ENCODE peak calls at places on chromosome 1, in four cellular contexts. Y is neural progenitor cell, G is neuronal stem cell, X is hepatocyte. Z is an unnamed sample.

GRCh38 chr1:63330331-63330916 is 8.1 kb downstream of the FOXD3 start:
- DNase-seq in G (no peak), Y (peak; percentile 69), X (no peak), Z (no peak)

GRCh38 chr1:33908344-33908956 is 44.6 kb downstream of the HMGB4 start:
- DNase-seq in Y (no peak), X (no peak), G (no peak), Z (no peak)

GRCh38 chr1:118960567-118961136 is 27.5 kb downstream of the TBX15 start:
- DNase-seq in X (peak; percentile 89), G (no peak), Y (no peak), Z (peak; percentile 98)

GRCh38 chr1:28241633-28242241 is 5.8 kb downstream of the ATP5IF1 start:
- DNase-seq in X (no peak), Y (no peak), G (no peak), Z (no peak)

GRCh38 chr1:158039380-158039779 is 45.9 kb downstream of the KIRREL1 start:
- DNase-seq in Y (no peak), X (no peak), G (no peak), Z (no peak)

GRCh38 chr1:10283318-10283984 is 73.1 kb downstream of the KIF1B start:
- DNase-seq in Y (no peak), X (no peak), G (no peak), Z (no peak)

GRCh38 chr1:68093737-68094136 is 43.3 kb upstream of the DIRAS3 start:
- DNase-seq in X (no peak), Y (no peak), G (no peak), Z (peak; percentile 48)

GRCh38 chr1:161791889-161792655 is 26.0 kb downstream of the ATF6 start:
- DNase-seq in G (no peak), Y (no peak), X (no peak), Z (no peak)

GRCh38 chr1:12610305-12610935 is 7.6 kb downstream of the DHRS3 start:
- DNase-seq in X (no peak), G (no peak), Y (no peak), Z (no peak)

GRCh38 chr1:167059045-167059728 is 31.0 kb downstream of the GPA33 start:
- DNase-seq in G (peak; percentile 82), Y (peak; percentile 80), X (peak; percentile 77), Z (peak; percentile 56)

GRCh38 chr1:25675729-25676476 is 59.3 kb downstream of the MAN1C1 start:
- DNase-seq in Y (no peak), X (no peak), G (no peak), Z (peak; percentile 65)

GRCh38 chr1:44049839-44050238 is 18.6 kb upstream of the SLC6A9 start:
- DNase-seq in X (no peak), Y (no peak), G (no peak), Z (no peak)

GRCh38 chr1:74426208-74426932 is 86.0 kb downstream of the LRRC53 start:
- DNase-seq in Y (no peak), X (peak; percentile 17), G (no peak), Z (no peak)

GRCh38 chr1:154478639-154479038 is 23.4 kb upstream of the TDRD10 start:
- DNase-seq in Y (no peak), X (peak; percentile 37), G (no peak), Z (peak; percentile 63)

GRCh38 chr1:54355931-54356679 is 50.1 kb downstream of the SSBP3 start:
- DNase-seq in X (peak; percentile 60), Y (peak; percentile 66), G (no peak), Z (peak; percentile 64)

GRCh38 chr1:36654586-36654985 is 171.9 kb upstream of the CSF3R start:
- DNase-seq in Y (no peak), X (no peak), G (no peak), Z (no peak)

GRCh38 chr1:36657826-36658225 is 175.1 kb upstream of the CSF3R start:
- DNase-seq in Y (no peak), G (no peak), X (no peak), Z (no peak)

GRCh38 chr1:36653850-36654249 is 171.1 kb upstream of the CSF3R start:
- DNase-seq in G (no peak), X (no peak), Y (no peak), Z (no peak)

GRCh38 chr1:36656838-36657237 is 174.1 kb upstream of the CSF3R start:
- DNase-seq in G (no peak), Y (no peak), X (no peak), Z (no peak)

DNA sequence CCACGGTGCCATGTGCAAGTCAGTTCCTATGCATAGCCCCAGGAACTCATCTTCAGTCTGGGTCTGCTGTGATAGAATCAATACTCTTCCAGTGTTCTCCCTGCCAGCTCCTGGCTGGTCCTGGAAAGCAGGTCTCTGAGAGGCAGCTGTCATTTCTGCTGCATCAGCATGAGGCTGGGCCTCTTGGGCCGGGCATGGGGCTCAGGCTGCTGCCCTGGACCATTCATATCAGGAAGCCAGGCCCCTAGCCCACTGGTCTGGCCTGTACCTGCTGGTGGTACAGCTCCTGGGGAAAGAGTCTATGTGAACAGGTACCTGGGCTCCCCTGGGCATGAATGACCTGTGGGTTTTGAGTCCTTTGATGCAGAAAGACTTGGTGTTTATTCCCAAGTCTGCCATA is 173.6 kb upstream of the CSF3R start:
- DNase-seq in X (no peak), G (no peak), Y (no peak), Z (no peak)
- H3K27ac ChIP-seq in X (no peak overlapping the region), G (no peak overlapping the region), Y (no peak overlapping the region), Z (no peak overlapping the region)

DNA sequence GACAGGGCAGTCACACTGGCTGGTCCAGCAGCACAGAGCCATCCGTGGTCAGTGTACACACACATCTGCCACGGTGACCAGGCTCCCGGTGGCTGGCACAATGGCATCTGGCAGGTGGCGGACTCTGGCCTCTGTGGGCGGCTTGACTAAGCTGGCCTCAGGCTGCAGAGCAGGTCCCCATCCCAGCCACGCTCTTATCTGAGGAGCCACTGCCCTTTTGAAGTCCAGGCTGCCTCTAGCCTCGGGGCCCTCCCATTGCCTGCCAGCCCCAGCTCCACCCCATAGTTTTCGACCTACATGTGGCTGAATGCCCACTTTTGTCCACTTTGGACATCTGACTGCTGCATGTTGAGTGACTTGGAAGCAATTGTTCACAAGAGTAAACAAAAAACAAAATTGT is 29.9 kb upstream of the EDN2 start:
- DNase-seq in Y (no peak), G (no peak), X (no peak), Z (peak; percentile 91)
- H3K27ac ChIP-seq in Y (no peak overlapping the region), G (no peak overlapping the region), X (no peak overlapping the region), Z (no peak overlapping the region)

DNA sequence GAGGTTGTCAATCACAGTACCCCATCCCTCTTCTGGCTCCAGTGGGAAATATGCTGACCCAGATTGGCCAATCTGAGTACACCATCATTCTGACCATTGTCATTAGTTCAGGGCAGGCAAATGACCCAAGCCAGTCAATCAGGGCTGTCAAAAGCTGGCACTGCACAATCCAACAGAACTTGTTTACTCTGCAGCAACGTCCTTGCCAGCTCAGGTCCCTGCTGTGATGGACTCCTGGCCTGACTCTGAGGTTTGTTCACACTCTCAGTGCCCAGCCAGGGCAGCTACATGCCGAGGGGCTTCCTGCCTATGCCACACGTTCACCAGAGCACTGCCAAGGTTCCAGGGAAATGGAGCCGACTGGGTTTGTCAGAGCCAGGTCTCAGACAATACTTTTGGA is 14.7 kb upstream of the OVAAL start:
- DNase-seq in G (no peak), Y (no peak), X (no peak), Z (no peak)
- H3K27ac ChIP-seq in G (no peak overlapping the region), Y (no peak overlapping the region), X (no peak overlapping the region), Z (no peak overlapping the region)

GRCh38 chr1:51690285-51690961 is 73.5 kb downstream of the OSBPL9 start:
- DNase-seq in Y (no peak), G (no peak), X (peak; percentile 62), Z (no peak)
- H3K27ac ChIP-seq in Y (no peak overlapping the region), G (no peak overlapping the region), X (peak overlapping the region; percentile 89), Z (no peak overlapping the region)

DNA sequence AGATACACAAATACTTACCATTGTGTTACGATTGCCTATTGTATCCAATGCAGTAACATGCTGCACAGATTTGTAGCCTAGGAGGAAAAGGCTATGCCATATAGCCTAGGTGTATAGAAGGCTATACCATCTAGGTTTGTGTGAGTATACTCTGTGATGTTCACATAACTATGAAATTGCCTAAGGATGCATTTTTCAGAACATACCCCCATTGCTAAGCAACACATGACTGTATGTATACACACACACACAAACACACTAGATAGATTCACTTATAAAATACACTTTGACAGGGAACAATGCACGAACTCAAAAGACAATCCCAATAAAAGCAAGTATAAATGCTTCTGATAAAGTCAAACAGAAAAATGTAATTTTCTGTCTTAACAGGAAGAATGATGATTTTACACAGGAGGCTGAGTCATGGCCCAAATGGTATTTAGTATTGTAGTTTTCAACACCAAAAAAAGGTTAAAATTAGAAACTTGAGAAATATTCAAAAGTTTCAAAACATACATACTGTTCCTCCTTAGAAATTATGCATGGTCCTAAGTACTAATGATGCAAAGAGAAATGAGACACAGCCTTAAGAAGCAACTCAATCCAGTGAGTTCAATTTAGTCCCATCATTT is 12.2 kb downstream of the FH start:
- DNase-seq in X (no peak), Y (no peak), G (no peak), Z (no peak)
- H3K27ac ChIP-seq in X (no peak overlapping the region), Y (no peak overlapping the region), G (no peak overlapping the region), Z (no peak overlapping the region)

Z was measured in small intestine.